ENCODE peak calls at places on chromosomes 11 and 22, in four cellular contexts. P, Y, N and U are unnamed samples.

GRCh38 chr11:15724611-15725010 is 609.9 kb downstream of the INSC start:
- DNase-seq in P (no peak), Y (no peak), N (no peak), U (no peak)

GRCh38 chr11:114847599-114847998 is 169.3 kb downstream of the NXPE2 start:
- DNase-seq in P (no peak), Y (no peak), N (no peak), U (no peak)

GRCh38 chr22:46149493-46149997 is 781 bp upstream of the PPARA start:
- DNase-seq in P (no peak), Y (no peak), N (no peak), U (no peak)

GRCh38 chr22:20979940-20980453 is 2.1 kb upstream of the LZTR1 start:
- DNase-seq in P (peak), Y (no peak), N (no peak), U (no peak)

GRCh38 chr11:79121351-79121750 is 319.5 kb downstream of the TENM4 start:
- DNase-seq in P (no peak), Y (no peak), N (no peak), U (no peak)

GRCh38 chr11:70610561-70610960 is 212.2 kb downstream of the CTTN start:
- DNase-seq in P (no peak), Y (no peak), N (no peak), U (no peak)

GRCh38 chr11:824292-824880 is 3.3 kb upstream of the CRACR2B start:
- DNase-seq in P (no peak), Y (no peak), N (no peak), U (no peak)

GRCh38 chr11:36066891-36067290 is 123.0 kb downstream of the LDLRAD3 start:
- DNase-seq in P (no peak), Y (no peak), N (no peak), U (no peak)

GRCh38 chr11:70740475-70740825 is 342.1 kb downstream of the CTTN start:
- DNase-seq in P (no peak), Y (no peak), N (no peak), U (no peak)

GRCh38 chr11:78742430-78742829 is 167.8 kb upstream of the NARS2 start:
- DNase-seq in P (no peak), Y (no peak), N (no peak), U (no peak)

GRCh38 chr11:118046051-118046963 is 30.6 kb upstream of the TMPRSS4 start:
- DNase-seq in P (no peak), Y (peak), N (no peak), U (no peak)

GRCh38 chr11:122141757-122142156 is 25.7 kb upstream of the BLID start:
- DNase-seq in P (no peak), Y (no peak), N (no peak), U (no peak)

GRCh38 chr11:37948258-37948657 is 1350.2 kb upstream of the RAG2 start:
- DNase-seq in P (no peak), Y (no peak), N (no peak), U (no peak)

GRCh38 chr22:45731041-45731797 is 59.6 kb downstream of the ATXN10 start:
- DNase-seq in P (no peak), Y (no peak), N (no peak), U (no peak)

GRCh38 chr11:93984205-93984586 is 37.0 kb upstream of the HEPHL1 start:
- DNase-seq in P (no peak), Y (no peak), N (no peak), U (no peak)

GRCh38 chr22:23068096-23068831 is 2.1 kb upstream of the GNAZ start:
- DNase-seq in P (no peak), Y (no peak), N (peak), U (no peak)

GRCh38 chr22:36931446-36931845 is 18.0 kb downstream of the CSF2RB start:
- DNase-seq in P (no peak), Y (no peak), N (no peak), U (no peak)

GRCh38 chr11:118338637-118339061 is 3.9 kb downstream of the CD3D start:
- DNase-seq in P (peak), Y (no peak), N (peak), U (no peak)

GRCh38 chr11:71163371-71163770 is 89.0 kb downstream of the SHANK2 start:
- DNase-seq in P (no peak), Y (no peak), N (no peak), U (no peak)

GRCh38 chr22:21020802-21021429 is 6.0 kb downstream of the P2RX6 start:
- DNase-seq in P (no peak), Y (no peak), N (peak), U (peak)

GRCh38 chr11:122663764-122664163 is 8.2 kb downstream of the UBASH3B start:
- DNase-seq in P (no peak), Y (no peak), N (no peak), U (no peak)

GRCh38 chr11:96001037-96001436 is 77.1 kb upstream of the MTMR2 start:
- DNase-seq in P (no peak), Y (no peak), N (no peak), U (no peak)

GRCh38 chr11:11731311-11732083 is 109.7 kb upstream of the GALNT18 start:
- DNase-seq in P (no peak), Y (no peak), N (no peak), U (no peak)

GRCh38 chr11:109486129-109486528 is 64.1 kb downstream of the C11orf87 start:
- DNase-seq in P (no peak), Y (no peak), N (no peak), U (no peak)

GRCh38 chr22:33723915-33724314 is 196.4 kb downstream of the LARGE1 start:
- DNase-seq in P (no peak), Y (no peak), N (no peak), U (no peak)

GRCh38 chr11:73218106-73218829 is at the start of gene P2RY2:
- DNase-seq in P (peak), Y (no peak), N (no peak), U (peak)

GRCh38 chr11:122656631-122657101 is 1.1 kb downstream of the UBASH3B start:
- DNase-seq in P (no peak), Y (no peak), N (no peak), U (no peak)

GRCh38 chr22:22032099-22032905 is 49.7 kb upstream of the TOP3B start:
- DNase-seq in P (no peak), Y (no peak), N (no peak), U (no peak)

GRCh38 chr22:49670610-49671330 is 156.9 kb downstream of the BRD1 start:
- DNase-seq in P (no peak), Y (no peak), N (no peak), U (no peak)

GRCh38 chr11:37657645-37658044 is 1059.6 kb upstream of the RAG2 start:
- DNase-seq in P (no peak), Y (no peak), N (no peak), U (no peak)

GRCh38 chr11:1073261-1073724 is 1.4 kb upstream of the MUC2 start:
- DNase-seq in P (peak), Y (no peak), N (no peak), U (no peak)

GRCh38 chr11:126415128-126415527 is 59.6 kb downstream of the ST3GAL4 start:
- DNase-seq in P (no peak), Y (no peak), N (no peak), U (no peak)

DNA sequence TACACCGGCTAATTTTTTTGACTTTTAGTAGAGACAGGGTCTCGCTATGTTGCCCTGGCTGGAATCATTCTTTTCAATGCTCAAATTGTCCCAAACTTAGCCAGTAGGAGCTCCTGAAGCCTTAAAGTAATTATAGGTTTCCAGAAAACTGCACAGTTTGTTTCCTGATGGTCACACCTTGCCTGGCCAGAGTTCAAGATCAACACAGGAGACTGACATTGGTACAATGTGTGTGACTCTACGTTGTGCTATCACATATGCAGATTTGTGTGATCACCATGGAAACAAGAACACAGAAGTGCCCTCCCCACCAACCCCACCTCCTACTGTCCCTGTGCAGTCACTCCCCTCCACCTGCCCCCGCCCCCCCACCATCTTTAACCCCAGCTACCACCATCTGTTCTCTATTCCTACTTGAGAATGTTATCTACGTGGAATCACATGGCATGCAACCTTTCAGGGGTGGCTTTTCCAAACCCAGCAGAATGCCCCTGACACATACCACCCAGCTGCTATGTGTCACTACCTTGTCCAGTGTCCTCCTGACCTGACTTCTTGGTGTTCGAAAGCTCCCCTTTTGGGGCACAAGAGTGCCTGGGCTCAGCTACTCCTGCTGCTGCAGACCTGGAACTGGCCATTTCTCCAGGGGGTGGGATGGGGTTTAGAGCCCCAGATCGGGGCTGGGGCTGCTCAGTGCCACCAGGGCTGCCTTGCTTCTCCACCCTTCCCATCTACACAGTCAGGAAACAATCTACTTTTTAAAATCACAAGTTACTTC is 6.1 kb upstream of the NAP1L4 start:
- DNase-seq in P (no peak), Y (no peak), N (peak), U (no peak)
- TF ChIP-seq SRF in P (no peak), Y (no peak), N (no peak), U (no peak)

DNA sequence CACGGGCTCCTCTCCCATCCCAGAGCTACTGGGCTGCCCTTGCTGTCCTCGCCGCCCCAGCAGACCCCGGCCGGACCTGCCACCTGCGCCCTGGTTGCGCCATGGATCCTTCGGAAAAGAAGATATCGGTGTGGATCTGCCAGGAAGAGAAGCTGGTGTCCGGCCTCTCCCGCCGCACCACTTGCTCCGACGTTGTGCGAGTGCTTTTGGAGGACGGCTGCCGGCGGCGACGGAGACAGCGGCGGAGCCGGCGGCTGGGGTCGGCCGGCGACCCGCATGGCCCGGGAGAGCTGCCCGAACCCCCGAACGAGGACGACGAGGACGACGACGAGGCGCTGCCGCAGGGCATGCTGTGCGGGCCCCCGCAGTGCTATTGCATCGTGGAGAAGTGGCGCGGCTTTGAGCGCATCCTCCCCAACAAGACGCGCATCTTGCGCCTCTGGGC is 382 bp downstream of the RASSF10 start:
- DNase-seq in P (no peak), Y (no peak), N (no peak), U (no peak)
- TF ChIP-seq ZNF274 in P (no peak), Y (no peak), N (no peak), U (no peak)

DNA sequence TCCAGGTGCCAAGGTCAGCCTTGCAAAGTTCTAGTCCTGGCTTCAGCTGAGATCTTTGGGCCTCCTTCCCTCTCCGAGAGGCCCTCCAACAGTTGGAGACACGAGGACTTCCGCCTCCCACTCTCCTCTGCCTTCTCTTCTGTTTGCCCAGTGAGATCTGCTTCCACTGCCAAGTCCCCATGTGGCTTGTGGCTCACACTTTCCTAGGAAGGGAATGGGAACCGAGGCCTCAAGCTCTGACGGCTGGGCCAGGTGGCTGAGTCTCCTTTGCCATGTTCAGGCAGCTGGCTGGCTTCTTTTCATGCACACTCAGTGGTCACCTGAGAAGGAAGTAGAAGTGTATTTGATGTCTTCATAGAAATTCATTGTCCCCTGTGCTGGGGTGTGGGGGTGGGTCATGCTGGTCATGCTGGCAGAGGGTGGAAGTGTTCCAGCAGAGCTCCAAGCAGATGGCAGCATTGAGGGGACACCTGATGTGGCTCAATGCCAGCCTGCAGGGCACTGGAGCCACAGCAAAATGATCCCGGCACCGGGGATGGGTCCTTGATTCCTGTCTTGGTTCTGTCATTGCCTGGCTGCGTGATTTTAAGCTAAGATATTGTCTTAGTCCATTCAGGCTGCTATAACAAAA is 130.4 kb downstream of the ADAMTS15 start:
- DNase-seq in P (no peak), Y (no peak), N (no peak), U (no peak)
- TF ChIP-seq HDAC2 in P (no peak), Y (no peak), N (no peak), U (no peak)

GRCh38 chr22:38202437-38203089 is 769 bp downstream of the MAFF start:
- DNase-seq in P (peak), Y (no peak), N (no peak), U (peak)
- TF ChIP-seq SRF in P (no peak), Y (no peak), N (no peak), U (no peak)

DNA sequence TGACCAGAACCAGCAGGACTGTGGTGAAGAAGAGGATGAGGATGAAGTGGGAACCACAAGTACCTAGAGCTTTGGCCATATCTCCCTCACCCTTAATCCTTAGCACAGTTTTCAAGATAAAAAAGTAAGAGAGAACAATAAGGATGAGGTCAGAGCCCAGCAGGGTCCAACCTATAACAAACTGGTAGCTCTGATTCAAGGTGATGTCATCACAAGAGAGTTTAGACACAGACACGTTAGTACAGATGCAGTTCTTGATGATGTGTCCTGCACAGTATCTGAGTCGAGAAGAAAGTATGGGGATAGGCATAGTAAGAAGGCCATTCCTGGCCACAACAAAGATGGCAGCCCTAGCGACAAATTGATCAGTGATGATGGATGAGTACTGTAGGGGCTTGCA is 586 bp downstream of the OR56A5 start:
- DNase-seq in P (no peak), Y (no peak), N (no peak), U (no peak)
- TF ChIP-seq ZNF274 in P (no peak), Y (no peak), N (no peak), U (no peak)

DNA sequence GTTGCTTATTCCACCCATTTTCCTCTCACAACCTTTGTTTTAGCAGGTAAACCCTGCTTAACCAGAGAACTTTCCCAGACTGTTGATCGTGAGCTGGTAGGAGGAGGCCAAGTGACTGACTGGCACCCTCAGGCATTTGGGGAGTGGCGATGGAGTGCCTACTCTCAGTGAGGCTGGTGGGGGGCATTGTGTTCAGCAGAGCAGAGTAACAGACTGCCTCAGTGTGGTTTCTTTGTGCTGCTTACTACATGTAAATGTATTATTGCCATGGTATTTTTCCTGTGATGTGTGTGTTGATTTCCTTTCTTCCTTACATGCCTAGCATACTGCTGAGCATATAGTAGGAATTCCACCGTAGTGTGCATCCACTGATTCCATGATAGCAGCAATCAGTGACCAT is 2.6 kb downstream of the MARK2 start:
- DNase-seq in P (no peak), Y (no peak), N (no peak), U (no peak)
- TF ChIP-seq HDAC2 in P (no peak), Y (no peak), N (no peak), U (no peak)